ENCODE peak calls at places on chromosome 3, in ten cellular contexts. G is AG09319, V is heart left ventricle, X is NCI-H1417, E is A549, D is HuH-7, Z is left lobe of liver, S is NCI-H1105, R is AG04450, B is uterus. I is an unnamed sample.

GRCh38 chr3:44206301-44206700 is 35.4 kb upstream of the TOPAZ1 start:
- DNase-seq in D (no peak), G (no peak), Z (no peak), R (no peak), S (no peak), B (no peak), V (no peak), E (no peak), X (no peak), I (no peak)

GRCh38 chr3:46717447-46718231 is at the start of gene PRSS50:
- DNase-seq in G (no peak), D (no peak), E (no peak), S (no peak), R (no peak), B (no peak), Z (peak; percentile 43), X (no peak), V (no peak), I (no peak)

GRCh38 chr3:173584834-173585831 is 187.6 kb downstream of the NLGN1 start:
- DNase-seq in R (no peak), E (no peak), D (no peak), V (peak; percentile 39), X (no peak), S (peak; percentile 56), G (peak; percentile 15), Z (no peak), B (no peak), I (no peak)

GRCh38 chr3:187744169-187745151 is 808 bp downstream of the BCL6 start:
- DNase-seq in Z (peak; percentile 62), D (no peak), R (no peak), E (peak; percentile 15), X (peak; percentile 80), V (peak; percentile 71), G (no peak), S (peak; percentile 35), B (peak; percentile 70), I (peak; percentile 53)

GRCh38 chr3:56469141-56469540 is 874 bp upstream of the ERC2 start:
- DNase-seq in Z (no peak), X (no peak), B (no peak), V (no peak), G (no peak), S (no peak), E (no peak), R (no peak), D (no peak), I (no peak)

GRCh38 chr3:2535206-2535605 is 436.5 kb downstream of the CNTN4 start:
- DNase-seq in D (no peak), E (no peak), R (no peak), B (no peak), Z (no peak), S (no peak), X (no peak), V (no peak), G (no peak), I (no peak)

GRCh38 chr3:152779649-152780048 is 55.3 kb upstream of the P2RY1 start:
- DNase-seq in V (no peak), E (no peak), D (no peak), Z (no peak), S (no peak), R (no peak), X (no peak), B (no peak), G (peak; percentile 19), I (no peak)

GRCh38 chr3:107928084-107928445 is 162.8 kb downstream of the CD47 start:
- DNase-seq in R (no peak), B (no peak), G (no peak), D (peak; percentile 52), Z (no peak), V (no peak), S (no peak), E (peak; percentile 18), X (peak; percentile 66), I (peak; percentile 66)

GRCh38 chr3:82080792-82081191 is 319.3 kb upstream of the GBE1 start:
- DNase-seq in Z (no peak), R (no peak), G (no peak), S (no peak), X (no peak), D (no peak), E (no peak), V (no peak), B (no peak), I (no peak)

GRCh38 chr3:197298858-197299854 is 744 bp upstream of the DLG1 start:
- DNase-seq in S (peak; percentile 59), V (peak; percentile 40), Z (peak; percentile 75), E (peak; percentile 37), R (no peak), B (peak; percentile 21), G (no peak), D (peak; percentile 66), X (peak; percentile 87), I (peak; percentile 4)

GRCh38 chr3:4928277-4928789 is 50.9 kb upstream of the BHLHE40 start:
- DNase-seq in D (no peak), B (no peak), V (no peak), X (no peak), S (no peak), G (no peak), R (no peak), E (no peak), Z (no peak), I (no peak)

GRCh38 chr3:165753560-165753959 is 83.7 kb downstream of the BCHE start:
- DNase-seq in G (no peak), V (no peak), Z (no peak), S (peak; percentile 49), X (no peak), B (no peak), D (no peak), R (no peak), E (no peak), I (no peak)

I was measured in NCI-H1092 treated with DMSO at 0.1 percent for 48 hours.